ENCODE peak calls at places on chromosome 16, in seven cellular contexts. R is SK-N-SH, F is H1, G is GM12891, W is K562, N is HepG2, Q is GM12878. P is an unnamed sample.

GRCh38 chr16:12703935-12704334 is 99.8 kb downstream of the CPPED1 start:
- DNase-seq in R (no peak), F (no peak), G (no peak), W (no peak), N (no peak), Q (no peak), P (no peak)

GRCh38 chr16:70674221-70675014 is 11.4 kb downstream of the MTSS2 start:
- DNase-seq in R (no peak), F (no peak), G (no peak), W (no peak), N (no peak), Q (no peak), P (no peak)

GRCh38 chr16:84323626-84324025 is 28.9 kb downstream of the WFDC1 start:
- DNase-seq in R (no peak), F (no peak), G (no peak), W (no peak), N (no peak), Q (no peak), P (no peak)

GRCh38 chr16:63684116-63684515 is 1437.7 kb downstream of the CDH11 start:
- DNase-seq in R (no peak), F (no peak), G (no peak), W (no peak), N (no peak), Q (no peak), P (no peak)

GRCh38 chr16:1980026-1980769 is 1.1 kb downstream of the NOXO1 start:
- DNase-seq in R (no peak), F (peak; percentile 80), G (no peak), W (no peak), N (no peak), Q (no peak), P (no peak)

GRCh38 chr16:51952500-51952899 is 594.4 kb downstream of the TOX3 start:
- DNase-seq in R (no peak), F (no peak), G (no peak), W (no peak), N (no peak), Q (no peak), P (no peak)

GRCh38 chr16:72043058-72043457 is 11.2 kb upstream of the HP start:
- DNase-seq in R (no peak), F (no peak), G (no peak), W (no peak), N (peak; percentile 46), Q (no peak), P (no peak)

GRCh38 chr16:49274936-49275730 is 6.5 kb downstream of the CBLN1 start:
- DNase-seq in R (no peak), F (peak; percentile 72), G (no peak), W (no peak), N (no peak), Q (no peak), P (no peak)

GRCh38 chr16:15521758-15522509 is 87.5 kb downstream of the BMERB1 start:
- DNase-seq in R (peak; percentile 75), F (no peak), G (no peak), W (peak; percentile 93), N (no peak), Q (no peak), P (no peak)
- TF ChIP-seq POLR2AphosphoS5 in R (no peak), F (no peak), G (no peak), W (peak; percentile 98), N (no peak), Q (no peak), P (no peak)

GRCh38 chr16:21279501-21279900 is 1.4 kb upstream of the CRYM start:
- DNase-seq in R (no peak), F (no peak), G (no peak), W (no peak), N (no peak), Q (no peak), P (no peak)

GRCh38 chr16:21277927-21278706 is at the start of gene CRYM:
- DNase-seq in R (peak; percentile 93), F (peak; percentile 91), G (peak; percentile 64), W (peak; percentile 66), N (peak; percentile 35), Q (no peak), P (peak; percentile 56)

GRCh38 chr16:21284414-21284813 is 6.3 kb upstream of the CRYM start:
- DNase-seq in R (no peak), F (no peak), G (no peak), W (no peak), N (no peak), Q (no peak), P (no peak)

GRCh38 chr16:21281698-21282389 is 3.8 kb upstream of the CRYM start:
- DNase-seq in R (no peak), F (no peak), G (no peak), W (no peak), N (no peak), Q (no peak), P (no peak)

GRCh38 chr16:21283521-21284289 is 5.6 kb upstream of the CRYM start:
- DNase-seq in R (peak; percentile 92), F (peak; percentile 87), G (peak; percentile 35), W (peak; percentile 26), N (peak; percentile 51), Q (no peak), P (no peak)
- TF ChIP-seq TAF1 in R (no peak), F (peak; percentile 48), G (no peak), W (no peak), N (peak; percentile 57), Q (no peak), P (no peak)

GRCh38 chr16:58025351-58026138 is at the start of gene MMP15:
- DNase-seq in R (peak; percentile 87), F (peak; percentile 98), G (peak; percentile 79), W (peak; percentile 92), N (peak; percentile 91), Q (no peak), P (peak; percentile 78)
- TF ChIP-seq POLR2AphosphoS5 in R (no peak), F (no peak), G (no peak), W (no peak), N (peak; percentile 44), Q (no peak), P (no peak)

GRCh38 chr16:4301968-4302367 is 13.9 kb upstream of the GLIS2 start:
- DNase-seq in R (no peak), F (no peak), G (no peak), W (no peak), N (no peak), Q (no peak), P (no peak)

GRCh38 chr16:4301177-4301576 is 14.7 kb upstream of the GLIS2 start:
- DNase-seq in R (no peak), F (no peak), G (no peak), W (no peak), N (no peak), Q (no peak), P (no peak)

GRCh38 chr16:4293822-4294457 is 21.1 kb upstream of the TFAP4 start:
- DNase-seq in R (peak; percentile 93), F (peak; percentile 82), G (no peak), W (no peak), N (no peak), Q (no peak), P (no peak)

GRCh38 chr16:4297480-4297879 is 18.4 kb upstream of the GLIS2 start:
- DNase-seq in R (no peak), F (no peak), G (no peak), W (no peak), N (no peak), Q (no peak), P (no peak)

GRCh38 chr16:4298761-4299522 is 16.9 kb upstream of the GLIS2 start:
- DNase-seq in R (peak; percentile 53), F (peak; percentile 66), G (no peak), W (peak; percentile 71), N (no peak), Q (no peak), P (no peak)
- TF ChIP-seq TAF1 in R (peak; percentile 34), F (no peak), G (no peak), W (no peak), N (no peak), Q (no peak), P (no peak)